ENCODE peak calls at places on chromosomes 3 and 15, in seven cellular contexts. Y, U, L, I, P, A and E are unnamed samples. For H3K9me3, the result is how much of the 10 kb centered on the place peaks cover.

GRCh38 chr15:82568986-82569385 is 28.7 kb upstream of the RPS17 start:
- DNase-seq in Y (no peak), U (no peak), L (no peak), I (no peak), P (no peak), A (no peak), E (no peak)

GRCh38 chr15:45417303-45417950 is 39.1 kb upstream of the GATM start:
- DNase-seq in Y (no peak), U (no peak), L (no peak), I (no peak), P (no peak), A (no peak), E (no peak)

GRCh38 chr15:42730135-42730534 is 6.8 kb downstream of the CDAN1 start:
- DNase-seq in Y (no peak), U (no peak), L (no peak), I (no peak), P (no peak), A (no peak), E (no peak)

GRCh38 chr3:54537506-54537905 is 390.4 kb downstream of the LRTM1 start:
- DNase-seq in Y (no peak), U (no peak), L (no peak), I (no peak), P (no peak), A (no peak), E (no peak)

GRCh38 chr3:124131158-124132115 is 139.5 kb upstream of the ROPN1 start:
- DNase-seq in Y (no peak), U (no peak), L (no peak), I (no peak), P (no peak), A (no peak), E (no peak)

GRCh38 chr15:67164401-67164791 is 90.1 kb downstream of the AAGAB start:
- DNase-seq in Y (no peak), U (peak), L (no peak), I (peak), P (no peak), A (peak), E (peak)

GRCh38 chr3:196141866-196142673 is 60.2 kb upstream of the TFRC start:
- DNase-seq in Y (no peak), U (no peak), L (peak), I (peak), P (no peak), A (peak), E (no peak)

GRCh38 chr15:89556413-89557262 is 18.6 kb upstream of the TICRR start:
- DNase-seq in Y (peak), U (no peak), L (no peak), I (no peak), P (peak), A (no peak), E (no peak)

GRCh38 chr3:30475809-30476178 is 130.6 kb upstream of the TGFBR2 start:
- DNase-seq in Y (no peak), U (no peak), L (no peak), I (no peak), P (no peak), A (no peak), E (no peak)

GRCh38 chr3:4734454-4734853 is 241.3 kb downstream of the ITPR1 start:
- DNase-seq in Y (no peak), U (no peak), L (no peak), I (no peak), P (no peak), A (no peak), E (no peak)

GRCh38 chr3:10283638-10284037 is 9.1 kb downstream of the GHRL start:
- DNase-seq in Y (no peak), U (no peak), L (peak), I (no peak), P (no peak), A (no peak), E (no peak)

GRCh38 chr3:187811580-187812250 is 66.4 kb upstream of the BCL6 start:
- DNase-seq in Y (no peak), U (no peak), L (no peak), I (no peak), P (no peak), A (no peak), E (no peak)

GRCh38 chr3:56042326-56042951 is 425.8 kb downstream of the ERC2 start:
- DNase-seq in Y (peak), U (no peak), L (no peak), I (no peak), P (no peak), A (no peak), E (no peak)

GRCh38 chr3:45011756-45012441 is 14.2 kb upstream of the CLEC3B start:
- DNase-seq in Y (peak), U (peak), L (peak), I (peak), P (peak), A (peak), E (peak)

GRCh38 chr3:144463916-144464315 is 492.3 kb downstream of the DIPK2A start:
- DNase-seq in Y (no peak), U (no peak), L (no peak), I (no peak), P (no peak), A (no peak), E (no peak)

GRCh38 chr3:122626515-122627180 is 49.2 kb downstream of the PARP15 start:
- DNase-seq in Y (no peak), U (no peak), L (no peak), I (no peak), P (no peak), A (no peak), E (no peak)

GRCh38 chr3:125140817-125141595 is 71.5 kb downstream of the SLC12A8 start:
- DNase-seq in Y (no peak), U (no peak), L (no peak), I (no peak), P (no peak), A (no peak), E (no peak)

GRCh38 chr15:56950979-56951378 is 32.5 kb downstream of the TCF12 start:
- DNase-seq in Y (peak), U (no peak), L (no peak), I (no peak), P (no peak), A (no peak), E (no peak)

GRCh38 chr3:70974752-70975151 is 608.8 kb downstream of the FOXP1 start:
- DNase-seq in Y (no peak), U (no peak), L (no peak), I (no peak), P (no peak), A (no peak), E (no peak)

GRCh38 chr15:46636220-46636619 is 1001.4 kb downstream of the SQOR start:
- DNase-seq in Y (no peak), U (no peak), L (no peak), I (no peak), P (no peak), A (no peak), E (no peak)

GRCh38 chr3:72338942-72339749 is 509.1 kb downstream of the SHQ1 start:
- DNase-seq in Y (no peak), U (peak), L (peak), I (no peak), P (no peak), A (no peak), E (peak)

GRCh38 chr3:122679467-122680291 is 960 bp upstream of the PARP14 start:
- DNase-seq in Y (peak), U (peak), L (peak), I (peak), P (peak), A (peak), E (no peak)

DNA sequence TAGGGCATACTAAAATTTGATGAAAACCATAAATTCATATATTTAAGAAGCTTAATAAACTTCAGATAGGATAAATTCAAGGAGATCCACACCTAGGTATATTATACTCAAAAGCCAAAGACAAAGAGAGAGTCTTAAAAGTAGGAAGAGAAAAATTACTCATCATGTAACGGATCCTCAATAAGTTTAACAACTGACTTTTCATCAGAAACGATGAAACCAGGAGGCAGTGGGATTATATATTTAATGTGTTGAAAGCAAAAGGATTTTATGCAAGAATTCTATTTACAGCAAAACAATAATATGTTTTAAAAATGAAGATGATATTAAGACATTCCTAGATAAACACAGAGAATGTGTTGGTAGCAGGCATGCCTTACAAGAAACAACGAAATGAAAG is 202.7 kb downstream of the OXSM start:
- DNase-seq in Y (no peak), U (no peak), L (no peak), I (no peak), P (no peak), A (no peak), E (no peak)
- H3K9me3 ChIP-seq in Y (under half), U (under half), L (under half), I (under half), P (under half), A (under half), E (under half)

GRCh38 chr3:31648286-31648968 is 115.7 kb downstream of the STT3B start:
- DNase-seq in Y (no peak), U (peak), L (no peak), I (no peak), P (no peak), A (no peak), E (no peak)
- H3K9me3 ChIP-seq in Y (under half), U (under half), L (half or more), I (under half), P (under half), A (half or more), E (under half)

GRCh38 chr3:34037263-34037662 is 238.8 kb downstream of the PDCD6IP start:
- DNase-seq in Y (no peak), U (no peak), L (no peak), I (no peak), P (no peak), A (no peak), E (no peak)

GRCh38 chr3:34038131-34038530 is 239.7 kb downstream of the PDCD6IP start:
- DNase-seq in Y (no peak), U (no peak), L (no peak), I (no peak), P (no peak), A (no peak), E (no peak)

GRCh38 chr3:34035775-34036174 is 237.3 kb downstream of the PDCD6IP start:
- DNase-seq in Y (no peak), U (no peak), L (no peak), I (no peak), P (no peak), A (no peak), E (no peak)

GRCh38 chr3:34033840-34034239 is 235.4 kb downstream of the PDCD6IP start:
- DNase-seq in Y (no peak), U (no peak), L (no peak), I (no peak), P (no peak), A (no peak), E (no peak)

DNA sequence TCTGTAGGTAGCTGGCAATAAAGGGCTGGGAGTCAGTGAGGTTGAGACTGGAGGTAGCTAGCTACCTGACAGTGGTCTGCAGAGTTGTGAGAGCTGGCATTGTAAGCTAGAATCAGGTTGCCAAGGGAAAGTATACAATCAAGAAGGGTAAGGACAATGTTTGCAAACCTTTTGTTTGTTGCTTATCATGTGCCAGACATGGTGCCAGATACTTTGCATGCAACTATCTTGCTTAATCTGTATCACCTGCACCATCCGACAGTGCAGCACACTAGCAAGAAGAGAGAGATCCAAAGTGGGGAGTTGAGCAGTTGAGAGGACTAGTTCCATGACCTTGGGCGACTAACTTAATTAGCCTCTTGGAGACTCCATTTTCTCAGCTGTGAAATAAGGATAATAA is 236.4 kb downstream of the PDCD6IP start:
- DNase-seq in Y (no peak), U (no peak), L (no peak), I (no peak), P (no peak), A (no peak), E (no peak)
- H3K9me3 ChIP-seq in Y (under half), U (under half), L (under half), I (under half), P (under half), A (under half), E (under half)

DNA sequence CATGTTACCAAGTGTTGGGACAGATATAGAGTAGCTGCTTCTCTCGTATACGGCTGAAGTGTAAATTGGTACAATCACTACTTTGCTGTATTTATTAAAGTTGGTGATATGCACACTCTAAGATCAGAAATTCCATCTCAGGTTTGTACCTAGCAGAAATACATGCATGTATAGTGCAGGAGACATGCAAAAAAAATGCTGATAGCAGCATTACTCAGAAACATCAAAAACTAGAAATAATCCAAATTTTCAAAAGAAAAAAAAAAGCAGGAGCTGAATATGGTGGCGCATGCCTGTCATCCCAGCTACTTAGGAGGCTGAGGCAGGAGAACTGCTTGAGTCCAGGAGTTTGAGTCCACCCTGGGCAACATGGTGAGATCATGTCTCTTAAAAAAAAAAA is 31.3 kb upstream of the BCL2A1 start:
- DNase-seq in Y (no peak), U (no peak), L (no peak), I (no peak), P (no peak), A (no peak), E (no peak)
- H3K9me3 ChIP-seq in Y (under half), U (under half), L (under half), I (under half), P (under half), A (under half), E (under half)

GRCh38 chr3:136463170-136463569 is 213.0 kb downstream of the PCCB start:
- DNase-seq in Y (no peak), U (no peak), L (no peak), I (no peak), P (no peak), A (no peak), E (no peak)

GRCh38 chr3:136456196-136456595 is 206.1 kb downstream of the PCCB start:
- DNase-seq in Y (no peak), U (no peak), L (no peak), I (no peak), P (no peak), A (no peak), E (no peak)

DNA sequence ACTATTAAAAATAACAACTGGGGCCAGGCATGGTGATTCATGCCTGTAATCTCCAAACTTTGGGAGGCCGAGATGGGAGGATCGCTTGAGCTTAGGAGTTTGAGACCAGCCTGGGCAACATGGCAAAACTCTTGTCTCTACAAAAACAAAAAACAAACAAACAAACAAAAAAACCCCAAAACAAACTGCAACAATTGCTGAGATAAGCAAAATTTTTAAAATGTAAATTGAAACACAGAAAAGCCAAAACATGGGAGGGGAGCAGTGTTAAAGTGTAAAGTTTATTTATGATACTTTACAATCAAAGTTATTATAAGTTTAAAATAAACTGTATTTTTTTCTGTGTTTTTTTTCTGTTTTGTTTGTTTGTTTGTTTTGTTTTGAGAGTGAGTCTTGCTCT is 207.7 kb downstream of the PCCB start:
- DNase-seq in Y (no peak), U (no peak), L (no peak), I (no peak), P (no peak), A (no peak), E (no peak)
- H3K9me3 ChIP-seq in Y (under half), U (under half), L (under half), I (under half), P (under half), A (under half), E (under half)